ENCODE peak calls at places on chromosome 2, in ten cellular contexts. One of them, this sample, is unnamed.

GRCh38 chr2:150859162-150859561 is 371.7 kb upstream of the RND3 start:
- DNase-seq in kidney epithelial cell: no peak
- DNase-seq in activated T-cell treated with anti-CD3 and anti-CD28 coated beads for 1 hour: no peak
- DNase-seq in NCI-H2107: no peak
- DNase-seq in T-cell: no peak
- DNase-seq in HEK293T: no peak
- DNase-seq in neural crest cell: no peak
- DNase-seq in SHP77: no peak
- DNase-seq in upper lobe of right lung: no peak
- DNase-seq in NCI-H1092 treated with DMSO at 0.1 percent for 48 hours: no peak
- DNase-seq in this sample: no peak

GRCh38 chr2:98560256-98560771 is 48.0 kb downstream of the COA5 start:
- DNase-seq in T-cell: no peak
- DNase-seq in HEK293T: no peak
- DNase-seq in activated T-cell treated with anti-CD3 and anti-CD28 coated beads for 1 hour: no peak
- DNase-seq in SHP77: no peak
- DNase-seq in NCI-H1092 treated with DMSO at 0.1 percent for 48 hours: no peak
- DNase-seq in neural crest cell: no peak
- DNase-seq in kidney epithelial cell: peak; percentile 61
- DNase-seq in upper lobe of right lung: no peak
- DNase-seq in NCI-H2107: no peak
- DNase-seq in this sample: no peak

GRCh38 chr2:28871620-28872019 is 1.5 kb upstream of the TRMT61B start:
- DNase-seq in NCI-H1092 treated with DMSO at 0.1 percent for 48 hours: no peak
- DNase-seq in NCI-H2107: no peak
- DNase-seq in upper lobe of right lung: no peak
- DNase-seq in T-cell: no peak
- DNase-seq in kidney epithelial cell: no peak
- DNase-seq in SHP77: no peak
- DNase-seq in HEK293T: no peak
- DNase-seq in activated T-cell treated with anti-CD3 and anti-CD28 coated beads for 1 hour: no peak
- DNase-seq in neural crest cell: no peak
- DNase-seq in this sample: no peak

GRCh38 chr2:12205086-12205485 is 458.7 kb downstream of the LPIN1 start:
- DNase-seq in neural crest cell: no peak
- DNase-seq in NCI-H1092 treated with DMSO at 0.1 percent for 48 hours: no peak
- DNase-seq in SHP77: no peak
- DNase-seq in T-cell: no peak
- DNase-seq in HEK293T: no peak
- DNase-seq in NCI-H2107: no peak
- DNase-seq in activated T-cell treated with anti-CD3 and anti-CD28 coated beads for 1 hour: no peak
- DNase-seq in upper lobe of right lung: no peak
- DNase-seq in kidney epithelial cell: no peak
- DNase-seq in this sample: no peak

GRCh38 chr2:206482123-206482522 is 38.8 kb downstream of the ADAM23 start:
- DNase-seq in neural crest cell: no peak
- DNase-seq in activated T-cell treated with anti-CD3 and anti-CD28 coated beads for 1 hour: no peak
- DNase-seq in upper lobe of right lung: no peak
- DNase-seq in SHP77: no peak
- DNase-seq in HEK293T: no peak
- DNase-seq in kidney epithelial cell: no peak
- DNase-seq in T-cell: no peak
- DNase-seq in NCI-H2107: no peak
- DNase-seq in NCI-H1092 treated with DMSO at 0.1 percent for 48 hours: no peak
- DNase-seq in this sample: no peak

GRCh38 chr2:71379086-71379485 is 47.5 kb downstream of the ZNF638 start:
- DNase-seq in NCI-H1092 treated with DMSO at 0.1 percent for 48 hours: no peak
- DNase-seq in activated T-cell treated with anti-CD3 and anti-CD28 coated beads for 1 hour: no peak
- DNase-seq in T-cell: no peak
- DNase-seq in SHP77: no peak
- DNase-seq in NCI-H2107: no peak
- DNase-seq in kidney epithelial cell: peak; percentile 37
- DNase-seq in HEK293T: no peak
- DNase-seq in neural crest cell: no peak
- DNase-seq in upper lobe of right lung: no peak
- DNase-seq in this sample: no peak

GRCh38 chr2:233464056-233464455 is 102.5 kb downstream of the USP40 start:
- DNase-seq in activated T-cell treated with anti-CD3 and anti-CD28 coated beads for 1 hour: no peak
- DNase-seq in neural crest cell: no peak
- DNase-seq in upper lobe of right lung: no peak
- DNase-seq in SHP77: no peak
- DNase-seq in HEK293T: no peak
- DNase-seq in kidney epithelial cell: no peak
- DNase-seq in T-cell: no peak
- DNase-seq in NCI-H1092 treated with DMSO at 0.1 percent for 48 hours: no peak
- DNase-seq in NCI-H2107: no peak
- DNase-seq in this sample: peak; percentile 37

GRCh38 chr2:98508690-98509054 is 64.0 kb downstream of the INPP4A start:
- DNase-seq in SHP77: no peak
- DNase-seq in T-cell: peak; percentile 29
- DNase-seq in NCI-H1092 treated with DMSO at 0.1 percent for 48 hours: no peak
- DNase-seq in HEK293T: no peak
- DNase-seq in neural crest cell: no peak
- DNase-seq in NCI-H2107: no peak
- DNase-seq in activated T-cell treated with anti-CD3 and anti-CD28 coated beads for 1 hour: peak; percentile 28
- DNase-seq in upper lobe of right lung: peak; percentile 73
- DNase-seq in kidney epithelial cell: no peak
- DNase-seq in this sample: peak; percentile 92

GRCh38 chr2:166249318-166249717 is 121.5 kb upstream of the SCN1A start:
- DNase-seq in HEK293T: no peak
- DNase-seq in SHP77: no peak
- DNase-seq in activated T-cell treated with anti-CD3 and anti-CD28 coated beads for 1 hour: no peak
- DNase-seq in NCI-H2107: no peak
- DNase-seq in kidney epithelial cell: no peak
- DNase-seq in upper lobe of right lung: no peak
- DNase-seq in T-cell: no peak
- DNase-seq in neural crest cell: no peak
- DNase-seq in NCI-H1092 treated with DMSO at 0.1 percent for 48 hours: no peak
- DNase-seq in this sample: no peak

GRCh38 chr2:209525834-209526281 is 102.0 kb downstream of the MAP2 start:
- DNase-seq in neural crest cell: no peak
- DNase-seq in T-cell: no peak
- DNase-seq in kidney epithelial cell: peak; percentile 49
- DNase-seq in activated T-cell treated with anti-CD3 and anti-CD28 coated beads for 1 hour: no peak
- DNase-seq in HEK293T: no peak
- DNase-seq in SHP77: no peak
- DNase-seq in NCI-H1092 treated with DMSO at 0.1 percent for 48 hours: no peak
- DNase-seq in NCI-H2107: no peak
- DNase-seq in upper lobe of right lung: no peak
- DNase-seq in this sample: no peak

This sample was measured in CD14-positive monocyte.